ENCODE peak calls at places on chromosome 9, in four cellular contexts. Z, T, I and V are unnamed samples. For H3K4me1 and H3K27me3, the result is how much of the 10 kb centered on the place peaks cover.

GRCh38 chr9:36575411-36575882 is 2.8 kb downstream of the MELK start:
- DNase-seq in Z (no peak), T (no peak), I (no peak), V (no peak)

GRCh38 chr9:132055756-132056155 is 23.9 kb downstream of the MED27 start:
- DNase-seq in Z (no peak), T (no peak), I (no peak), V (no peak)

GRCh38 chr9:35859310-35859994 is 10.7 kb downstream of the OR13J1 start:
- DNase-seq in Z (no peak), T (no peak), I (no peak), V (no peak)

GRCh38 chr9:134136117-134136996 is 475 bp downstream of the WDR5 start:
- DNase-seq in Z (peak), T (no peak), I (peak), V (no peak)

GRCh38 chr9:95028855-95029219 is 288.7 kb downstream of the FANCC start:
- DNase-seq in Z (no peak), T (peak), I (peak), V (no peak)

GRCh38 chr9:104906441-104907277 is 21.3 kb downstream of the ABCA1 start:
- DNase-seq in Z (no peak), T (peak), I (peak), V (no peak)

GRCh38 chr9:110579763-110580255 is 268 bp upstream of the SVEP1 start:
- DNase-seq in Z (no peak), T (peak), I (no peak), V (no peak)

GRCh38 chr9:105132576-105132975 is 111.9 kb upstream of the SLC44A1 start:
- DNase-seq in Z (no peak), T (no peak), I (no peak), V (peak)

GRCh38 chr9:120402741-120403542 is 177.0 kb downstream of the CDK5RAP2 start:
- DNase-seq in Z (no peak), T (no peak), I (no peak), V (peak)

GRCh38 chr9:130845901-130846381 is 10.9 kb downstream of the ABL1 start:
- DNase-seq in Z (no peak), T (no peak), I (no peak), V (no peak)

GRCh38 chr9:133443982-133444381 is 15.8 kb upstream of the CACFD1 start:
- DNase-seq in Z (no peak), T (no peak), I (no peak), V (no peak)

GRCh38 chr9:136054146-136054545 is 40.9 kb downstream of the NACC2 start:
- DNase-seq in Z (no peak), T (no peak), I (no peak), V (no peak)
- H3K4me1 ChIP-seq in Z (under half), T (under half), I (under half), V (under half)

GRCh38 chr9:33445389-33445881 is 2.0 kb downstream of the AQP3 start:
- DNase-seq in Z (peak), T (no peak), I (peak), V (no peak)
- H3K27me3 ChIP-seq in Z (under half), T (under half), I (under half), V (under half)

DNA sequence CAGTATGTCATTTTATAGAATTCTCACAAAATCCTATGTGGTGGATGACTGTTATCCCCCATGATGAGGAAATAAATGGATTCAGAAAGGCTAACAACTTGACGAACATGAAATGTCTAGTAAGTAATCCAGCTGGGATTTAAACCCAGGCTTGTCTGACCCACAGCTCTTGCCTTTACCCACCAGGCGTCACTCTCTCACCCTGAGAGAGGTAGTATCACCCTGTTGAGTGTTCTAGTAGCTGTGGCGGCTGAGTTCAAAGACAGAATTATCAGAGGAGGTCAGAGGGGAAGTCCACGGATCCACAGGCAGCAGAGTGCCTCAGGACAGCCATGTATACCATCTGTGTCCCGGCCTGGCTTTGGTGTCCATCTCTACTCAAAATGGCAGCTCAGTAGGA is 113.8 kb downstream of the ZNF462 start:
- DNase-seq in Z (no peak), T (no peak), I (no peak), V (no peak)
- TF ChIP-seq CTCF in Z (no peak), T (no peak), I (no peak), V (no peak)

GRCh38 chr9:124771021-124771866 is at the start of gene NR6A1:
- DNase-seq in Z (peak), T (peak), I (peak), V (peak)

GRCh38 chr9:124773473-124774130 is 2.5 kb upstream of the NR6A1 start:
- DNase-seq in Z (no peak), T (no peak), I (no peak), V (no peak)

GRCh38 chr9:124774131-124774978 is 2.6 kb upstream of the OLFML2A start:
- DNase-seq in Z (peak), T (peak), I (peak), V (no peak)

GRCh38 chr9:124770359-124771020 is 621 bp downstream of the NR6A1 start:
- DNase-seq in Z (peak), T (no peak), I (peak), V (no peak)

GRCh38 chr9:124771867-124772621 is 933 bp upstream of the NR6A1 start:
- DNase-seq in Z (peak), T (peak), I (peak), V (no peak)
- H3K4me1 ChIP-seq in Z (under half), T (under half), I (under half), V (under half)

GRCh38 chr9:88777498-88778312 is 213.6 kb upstream of the S1PR3 start:
- DNase-seq in Z (no peak), T (no peak), I (no peak), V (no peak)

GRCh38 chr9:88775037-88775471 is 216.2 kb upstream of the S1PR3 start:
- DNase-seq in Z (no peak), T (peak), I (no peak), V (peak)

GRCh38 chr9:88775966-88776365 is 215.3 kb upstream of the S1PR3 start:
- DNase-seq in Z (no peak), T (no peak), I (no peak), V (no peak)

GRCh38 chr9:88775559-88775958 is 215.7 kb upstream of the S1PR3 start:
- DNase-seq in Z (no peak), T (no peak), I (no peak), V (peak)

DNA sequence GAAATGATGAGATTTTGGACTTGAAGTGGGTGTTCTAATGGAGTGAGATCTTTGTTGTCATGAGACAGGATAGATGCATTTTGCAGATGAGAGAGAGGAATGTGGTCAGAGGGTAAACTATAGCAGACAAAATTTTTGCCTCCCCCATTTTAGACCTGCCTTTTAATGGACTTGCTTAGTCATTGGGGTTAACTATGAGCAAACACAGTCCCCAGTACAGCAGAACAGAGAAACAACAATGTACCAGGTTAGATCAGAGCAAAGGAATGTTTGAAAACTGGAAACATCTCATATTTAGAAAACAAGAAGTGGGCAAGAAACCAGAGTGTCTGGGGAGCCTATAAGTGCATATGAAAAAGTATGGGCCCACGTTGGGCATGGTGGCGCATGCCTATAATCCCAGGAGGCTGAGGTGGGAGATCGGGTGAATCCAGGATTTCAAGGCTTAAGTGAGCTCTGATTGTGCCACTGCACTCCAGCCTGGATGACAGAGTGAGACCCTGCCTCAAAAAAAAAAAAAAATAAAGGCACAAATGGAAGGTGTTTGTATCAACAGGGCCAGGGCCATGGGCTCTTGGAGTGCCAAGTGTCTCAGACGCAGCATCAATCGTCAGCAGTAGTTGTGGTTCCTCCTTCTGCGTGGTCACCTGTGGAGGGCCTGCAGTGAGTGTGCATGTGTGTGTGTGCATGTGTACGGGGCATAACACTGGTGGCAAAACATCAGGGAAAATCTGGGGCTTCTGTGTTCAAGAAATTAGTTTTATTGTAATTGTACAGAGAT is 214.4 kb upstream of the S1PR3 start:
- DNase-seq in Z (no peak), T (no peak), I (no peak), V (peak)
- H3K27me3 ChIP-seq in Z (under half), T (under half), I (under half), V (under half)

GRCh38 chr9:72041775-72042194 is 18.6 kb downstream of the C9orf57 start:
- DNase-seq in Z (peak), T (peak), I (peak), V (peak)

GRCh38 chr9:72044095-72044494 is 16.3 kb downstream of the C9orf57 start:
- DNase-seq in Z (no peak), T (no peak), I (no peak), V (no peak)

GRCh38 chr9:72048850-72049249 is 11.6 kb downstream of the C9orf57 start:
- DNase-seq in Z (no peak), T (no peak), I (no peak), V (no peak)

GRCh38 chr9:72042928-72043327 is 17.5 kb downstream of the C9orf57 start:
- DNase-seq in Z (no peak), T (no peak), I (no peak), V (no peak)

GRCh38 chr9:72046593-72047456 is 13.6 kb downstream of the C9orf57 start:
- DNase-seq in Z (no peak), T (no peak), I (no peak), V (no peak)
- TF ChIP-seq CTCF in Z (no peak), T (no peak), I (no peak), V (no peak)

GRCh38 chr9:113598451-113598850 is 134.9 kb downstream of the RGS3 start:
- DNase-seq in Z (no peak), T (no peak), I (no peak), V (no peak)

GRCh38 chr9:113600477-113600851 is 136.9 kb downstream of the RGS3 start:
- DNase-seq in Z (no peak), T (no peak), I (no peak), V (no peak)

GRCh38 chr9:113597390-113598241 is 134.1 kb downstream of the RGS3 start:
- DNase-seq in Z (no peak), T (no peak), I (no peak), V (no peak)

GRCh38 chr9:113599647-113600476 is 136.3 kb downstream of the RGS3 start:
- DNase-seq in Z (no peak), T (no peak), I (no peak), V (no peak)

GRCh38 chr9:113598883-113599282 is 135.4 kb downstream of the RGS3 start:
- DNase-seq in Z (no peak), T (no peak), I (no peak), V (no peak)
- H3K4me1 ChIP-seq in Z (under half), T (under half), I (under half), V (under half)